ENCODE peak calls at places on chromosomes 12 and 14, in four cellular contexts. N is WERI-Rb-1, P is left ventricle myocardium inferior, S is nephron progenitor cell. G is an unnamed sample.

GRCh38 chr14:83473846-83474245 is 1940.2 kb upstream of the SEL1L start:
- DNase-seq in N (no peak), P (no peak), S (no peak), G (no peak)

GRCh38 chr12:76249501-76249900 is 98.7 kb downstream of the BBS10 start:
- DNase-seq in N (no peak), P (no peak), S (no peak), G (no peak)

GRCh38 chr14:46250113-46250703 is 401.4 kb downstream of the RPL10L start:
- DNase-seq in N (no peak), P (no peak), S (no peak), G (peak)

GRCh38 chr12:113874999-113875561 is 91.0 kb downstream of the RBM19 start:
- DNase-seq in N (no peak), P (no peak), S (no peak), G (no peak)

GRCh38 chr12:39367494-39367893 is 75.4 kb downstream of the KIF21A start:
- DNase-seq in N (no peak), P (no peak), S (no peak), G (no peak)

GRCh38 chr14:55249423-55249822 is 21.8 kb upstream of the FBXO34 start:
- DNase-seq in N (peak), P (no peak), S (no peak), G (no peak)

GRCh38 chr14:106417224-106418049 is 891.1 kb downstream of the TMEM121 start:
- DNase-seq in N (peak), P (peak), S (peak), G (no peak)

GRCh38 chr12:67578976-67579661 is 69.4 kb upstream of the DYRK2 start:
- DNase-seq in N (no peak), P (no peak), S (no peak), G (no peak)

GRCh38 chr14:28294834-28295440 is 471.6 kb upstream of the FOXG1 start:
- DNase-seq in N (no peak), P (no peak), S (no peak), G (peak)

GRCh38 chr14:93733231-93733630 is 55.1 kb downstream of the PRIMA1 start:
- DNase-seq in N (no peak), P (no peak), S (no peak), G (no peak)

GRCh38 chr14:90319173-90319572 is 12.6 kb downstream of the NRDE2 start:
- DNase-seq in N (no peak), P (no peak), S (no peak), G (no peak)

GRCh38 chr12:5499566-5500325 is 67.8 kb downstream of the NTF3 start:
- DNase-seq in N (no peak), P (no peak), S (no peak), G (no peak)

GRCh38 chr12:75836533-75836932 is 195.0 kb downstream of the PHLDA1 start:
- DNase-seq in N (no peak), P (no peak), S (no peak), G (no peak)

GRCh38 chr14:50530794-50531193 is 1.6 kb downstream of the MAP4K5 start:
- DNase-seq in N (no peak), P (no peak), S (no peak), G (no peak)

GRCh38 chr12:53217930-53218307 is 10.9 kb upstream of the ITGB7 start:
- DNase-seq in N (no peak), P (no peak), S (no peak), G (no peak)

GRCh38 chr14:33026850-33027420 is 88.3 kb downstream of the NPAS3 start:
- DNase-seq in N (no peak), P (no peak), S (no peak), G (no peak)

GRCh38 chr12:75964150-75964549 is 67.4 kb downstream of the PHLDA1 start:
- DNase-seq in N (no peak), P (peak), S (no peak), G (no peak)

GRCh38 chr14:101564819-101565698 is 3.8 kb downstream of the DIO3 start:
- DNase-seq in N (no peak), P (no peak), S (peak), G (peak)

GRCh38 chr12:64611430-64612286 is 1.4 kb downstream of the RASSF3 start:
- DNase-seq in N (no peak), P (peak), S (peak), G (peak)

GRCh38 chr12:95548056-95548538 is 3.2 kb downstream of the USP44 start:
- DNase-seq in N (peak), P (peak), S (no peak), G (peak)

GRCh38 chr12:127381043-127381668 is 885.8 kb upstream of the TMEM132C start:
- DNase-seq in N (peak), P (peak), S (peak), G (peak)

GRCh38 chr14:98217530-98217929 is 1054.5 kb downstream of the BCL11B start:
- DNase-seq in N (no peak), P (no peak), S (no peak), G (no peak)

GRCh38 chr12:13133886-13134285 is 30.4 kb upstream of the GSG1 start:
- DNase-seq in N (no peak), P (no peak), S (no peak), G (no peak)

GRCh38 chr12:7433276-7433822 is 10.6 kb downstream of the CD163L1 start:
- DNase-seq in N (no peak), P (no peak), S (no peak), G (no peak)

GRCh38 chr14:50955373-50956043 is 11.2 kb upstream of the PYGL start:
- DNase-seq in N (peak), P (peak), S (peak), G (peak)

GRCh38 chr12:91394903-91395302 is 212.3 kb upstream of the DCN start:
- DNase-seq in N (no peak), P (no peak), S (no peak), G (no peak)

GRCh38 chr12:57216014-57216891 is at the start of gene NXPH4:
- DNase-seq in N (peak), P (peak), S (peak), G (no peak)

GRCh38 chr14:32254952-32255679 is 52.0 kb upstream of the RNU6-8 start:
- DNase-seq in N (peak), P (peak), S (peak), G (peak)

GRCh38 chr14:54756656-54757392 is 145.8 kb downstream of the GCH1 start:
- DNase-seq in N (no peak), P (no peak), S (no peak), G (no peak)

GRCh38 chr12:111178194-111179081 is 190.5 kb downstream of the PHETA1 start:
- DNase-seq in N (no peak), P (no peak), S (no peak), G (no peak)

GRCh38 chr14:63752449-63753169 is 24.7 kb upstream of the SGPP1 start:
- DNase-seq in N (no peak), P (no peak), S (no peak), G (no peak)

GRCh38 chr12:45050331-45050750 is 558 bp downstream of the DBX2 start:
- DNase-seq in N (peak), P (no peak), S (no peak), G (peak)

DNA sequence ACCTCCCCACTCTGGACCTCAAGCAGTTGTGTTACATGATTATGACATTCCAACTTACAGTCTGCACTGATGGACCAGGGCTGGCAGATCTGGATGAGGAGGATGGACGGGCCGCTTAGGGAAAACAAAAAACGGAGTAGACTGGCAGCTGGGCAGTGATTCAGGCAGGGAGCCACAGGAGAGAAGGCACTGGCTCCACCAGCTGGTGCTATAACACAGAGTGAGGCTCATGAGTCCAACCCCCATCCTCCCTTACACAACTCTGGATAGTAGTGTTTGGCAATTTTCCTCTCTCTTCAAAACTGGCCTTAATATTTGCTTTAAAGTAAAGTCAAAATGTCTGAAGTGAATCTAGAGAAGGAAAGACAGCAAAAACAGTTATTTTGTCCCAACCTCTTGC is 9.7 kb upstream of the RIC8B start:
- DNase-seq in N (no peak), P (no peak), S (no peak), G (no peak)
- TF ChIP-seq CTCF in N (no peak), P (peak), S (no peak), G (no peak)

DNA sequence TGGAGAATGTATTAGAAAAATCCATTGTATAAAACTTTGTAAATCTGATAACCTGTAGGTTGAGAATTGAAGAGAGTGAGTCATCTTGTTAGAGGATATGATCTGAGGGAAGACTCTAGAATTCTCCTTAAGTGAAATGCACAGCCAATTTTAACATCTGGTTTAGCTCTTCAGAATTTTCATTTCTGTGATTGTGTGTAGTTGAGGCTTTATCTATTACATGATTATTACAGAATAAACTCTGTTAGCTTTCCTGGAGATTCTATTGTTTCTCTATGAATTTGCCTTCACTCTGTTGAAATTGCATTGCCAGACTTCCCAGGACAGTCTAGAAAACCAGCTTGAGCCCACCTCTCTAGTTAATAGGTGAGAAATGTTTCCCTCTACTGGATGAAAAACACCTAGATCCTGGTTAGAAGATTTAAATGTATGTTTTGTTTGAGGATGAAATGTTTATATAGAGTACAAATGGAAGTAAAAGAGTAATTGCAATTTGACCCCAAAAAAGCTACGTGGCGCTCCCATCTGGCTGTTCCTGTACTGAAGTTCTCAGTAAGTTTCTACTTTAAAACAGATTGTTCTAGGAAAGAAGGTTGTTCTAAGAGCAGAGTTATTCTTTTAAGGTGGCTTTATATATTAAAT is 2.9 kb downstream of the NUDT4 start:
- DNase-seq in N (no peak), P (no peak), S (no peak), G (no peak)
- TF ChIP-seq CTCF in N (no peak), P (no peak), S (peak), G (no peak)

GRCh38 chr12:3000548-3001275 is 41.5 kb downstream of the TEAD4 start:
- DNase-seq in N (peak), P (no peak), S (no peak), G (no peak)
- TF ChIP-seq CTCF in N (peak), P (no peak), S (no peak), G (no peak)

DNA sequence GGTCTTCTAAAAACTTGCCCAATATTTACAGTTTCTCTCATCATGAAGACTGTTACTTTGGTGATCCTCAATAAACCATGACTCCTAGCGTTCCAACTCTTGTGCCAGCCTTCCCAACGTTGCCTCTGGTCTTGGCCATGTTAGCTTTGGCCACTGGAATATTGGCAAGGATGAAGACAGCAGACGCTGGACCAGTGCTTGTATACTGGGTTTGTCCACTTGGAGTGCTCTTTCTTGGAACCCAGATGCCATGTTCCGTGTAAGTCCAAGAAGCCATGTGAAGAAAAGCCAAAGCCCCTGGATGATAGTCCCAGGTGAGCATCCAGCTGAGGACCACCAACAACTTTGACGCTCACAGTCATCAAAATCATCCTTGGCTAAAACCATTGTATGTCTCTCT is 379.6 kb downstream of the NUAK1 start:
- DNase-seq in N (no peak), P (no peak), S (no peak), G (no peak)
- TF ChIP-seq CTCF in N (peak), P (no peak), S (no peak), G (no peak)

G was measured in endothelial cell.